ENCODE peak calls at places on chromosomes 1 and 21, in four cellular contexts. C is GM20000, E is thoracic aorta, L is HS-5. Z is an unnamed sample.

GRCh38 chr1:218620956-218621355 is 275.8 kb downstream of the TGFB2 start:
- DNase-seq in C (no peak), E (no peak), L (no peak), Z (no peak)

GRCh38 chr1:209899948-209900347 is 38.1 kb upstream of the SYT14 start:
- DNase-seq in C (no peak), E (no peak), L (no peak), Z (peak)

GRCh38 chr1:211082824-211083223 is 51.1 kb downstream of the KCNH1 start:
- DNase-seq in C (no peak), E (no peak), L (no peak), Z (no peak)

GRCh38 chr21:38438476-38438893 is 59.8 kb downstream of the ERG start:
- DNase-seq in C (no peak), E (no peak), L (peak), Z (no peak)

GRCh38 chr1:202279806-202280205 is 61.9 kb downstream of the UBE2T start:
- DNase-seq in C (no peak), E (no peak), L (no peak), Z (no peak)

GRCh38 chr21:38355992-38356781 is 99.4 kb downstream of the KCNJ15 start:
- DNase-seq in C (peak), E (no peak), L (peak), Z (peak)

GRCh38 chr1:54950361-54951163 is 29.9 kb upstream of the TMEM61 start:
- DNase-seq in C (peak), E (peak), L (peak), Z (peak)

GRCh38 chr1:27598288-27598687 is 5.7 kb downstream of the AHDC1 start:
- DNase-seq in C (no peak), E (no peak), L (no peak), Z (no peak)

GRCh38 chr1:66788231-66788939 is 12.7 kb downstream of the INSL5 start:
- DNase-seq in C (peak), E (no peak), L (no peak), Z (peak)

GRCh38 chr1:67760030-67760821 is 73.0 kb downstream of the GNG12 start:
- DNase-seq in C (peak), E (no peak), L (peak), Z (peak)

GRCh38 chr1:185652348-185652747 is 81.8 kb upstream of the HMCN1 start:
- DNase-seq in C (no peak), E (no peak), L (no peak), Z (no peak)